ENCODE peak calls at places on chromosomes 12 and 14, in four cellular contexts. F is retina, L is NCI-H510A treated with DMSO at 0.1 percent for 48 hours, Y is RWPE1. W is an unnamed sample.

GRCh38 chr12:1115471-1116242 is 124.6 kb downstream of the ERC1 start:
- DNase-seq in Y (peak), L (no peak), F (no peak), W (peak)

GRCh38 chr12:110920324-110920910 is at the start of gene MYL2:
- DNase-seq in L (no peak), Y (no peak), F (no peak), W (no peak)

GRCh38 chr12:92338671-92339070 is 193.0 kb upstream of the BTG1 start:
- DNase-seq in L (no peak), F (no peak), Y (no peak), W (no peak)

GRCh38 chr14:21343035-21343794 is 40.6 kb downstream of the SUPT16H start:
- DNase-seq in L (no peak), Y (no peak), F (no peak), W (no peak)

GRCh38 chr14:71693373-71693772 is 238.9 kb upstream of the RGS6 start:
- DNase-seq in Y (no peak), F (no peak), L (peak), W (no peak)

GRCh38 chr12:25052191-25053020 is 103.5 kb upstream of the BCAT1 start:
- DNase-seq in Y (no peak), L (no peak), F (no peak), W (no peak)

GRCh38 chr14:80425686-80426085 is 214.4 kb upstream of the DIO2 start:
- DNase-seq in L (no peak), F (no peak), Y (peak), W (peak)

GRCh38 chr14:75514673-75515630 is 7.3 kb upstream of the BATF start:
- DNase-seq in Y (no peak), F (peak), L (no peak), W (no peak)

GRCh38 chr12:25781223-25781622 is 177.3 kb upstream of the RASSF8 start:
- DNase-seq in Y (no peak), F (no peak), L (no peak), W (no peak)

GRCh38 chr14:71711619-71712018 is 220.6 kb upstream of the RGS6 start:
- DNase-seq in Y (peak), F (no peak), L (no peak), W (no peak)

GRCh38 chr12:46671102-46671501 is 154.7 kb downstream of the SLC38A4 start:
- DNase-seq in F (no peak), L (no peak), Y (no peak), W (no peak)

GRCh38 chr12:127515941-127516340 is 751.0 kb upstream of the TMEM132C start:
- DNase-seq in Y (no peak), F (no peak), L (no peak), W (no peak)

GRCh38 chr14:23829736-23830474 is 123.7 kb upstream of the DHRS4 start:
- DNase-seq in F (no peak), Y (peak), L (no peak), W (peak)

GRCh38 chr12:53595212-53595611 is 31.0 kb downstream of the ATF7 start:
- DNase-seq in F (no peak), Y (no peak), L (no peak), W (no peak)

GRCh38 chr12:101642115-101643067 is 47.6 kb downstream of the MYBPC1 start:
- DNase-seq in F (peak), Y (no peak), L (peak), W (peak)

GRCh38 chr12:38934696-38935095 is 29.3 kb upstream of the CPNE8 start:
- DNase-seq in L (no peak), F (no peak), Y (no peak), W (no peak)

GRCh38 chr12:13404631-13405473 is 208.3 kb downstream of the EMP1 start:
- DNase-seq in F (no peak), L (no peak), Y (no peak), W (peak)

GRCh38 chr12:14995583-14996425 is 23.0 kb downstream of the PDE6H start:
- DNase-seq in Y (peak), F (peak), L (peak), W (peak)

GRCh38 chr12:125169870-125170269 is 104.6 kb downstream of the AACS start:
- DNase-seq in Y (no peak), L (no peak), F (no peak), W (no peak)

GRCh38 chr12:11824069-11824468 is 174.6 kb downstream of the ETV6 start:
- DNase-seq in Y (no peak), L (no peak), F (peak), W (no peak)

GRCh38 chr12:74120644-74121043 is 417.0 kb upstream of the ATXN7L3B start:
- DNase-seq in F (no peak), L (no peak), Y (no peak), W (no peak)

GRCh38 chr14:24673534-24674203 is 39.7 kb upstream of the GZMB start:
- DNase-seq in L (no peak), Y (peak), F (no peak), W (no peak)

GRCh38 chr12:121132601-121133481 is at the start of gene P2RX7:
- DNase-seq in F (peak), Y (peak), L (peak), W (peak)

GRCh38 chr14:76917158-76917596 is 91.0 kb downstream of the LRRC74A start:
- DNase-seq in Y (peak), F (peak), L (peak), W (peak)

GRCh38 chr12:10617868-10618267 is 4.5 kb upstream of the MAGOHB start:
- DNase-seq in Y (no peak), F (no peak), L (no peak), W (no peak)

GRCh38 chr12:18476866-18477265 is 215.5 kb downstream of the PIK3C2G start:
- DNase-seq in F (no peak), L (no peak), Y (no peak), W (no peak)

GRCh38 chr14:81826080-81826479 is 292.4 kb upstream of the SEL1L start:
- DNase-seq in L (no peak), F (peak), Y (no peak), W (no peak)

GRCh38 chr12:52847335-52848102 is 1.3 kb downstream of the KRT78 start:
- DNase-seq in F (no peak), L (no peak), Y (peak), W (no peak)

GRCh38 chr14:75487155-75487671 is 35.1 kb upstream of the BATF start:
- DNase-seq in Y (peak), L (no peak), F (no peak), W (peak)

GRCh38 chr12:122203968-122204828 is 689 bp downstream of the B3GNT4 start:
- DNase-seq in Y (no peak), F (peak), L (no peak), W (peak)

GRCh38 chr14:92523752-92524151 is 10.2 kb downstream of the RIN3 start:
- DNase-seq in Y (no peak), L (no peak), F (no peak), W (no peak)

GRCh38 chr12:79233341-79233761 is 368.8 kb downstream of the SYT1 start:
- DNase-seq in F (no peak), L (peak), Y (no peak), W (no peak)

GRCh38 chr12:70576341-70577282 is 60.6 kb downstream of the PTPRB start:
- DNase-seq in F (peak), L (peak), Y (peak), W (peak)

GRCh38 chr14:100074431-100075100 is 9.3 kb downstream of the EVL start:
- DNase-seq in L (no peak), F (no peak), Y (no peak), W (no peak)

W was measured in DMS53.